ENCODE peak calls at places on chromosomes 1 and 21, in five cellular contexts. One of them, this sample, is unnamed.

GRCh38 chr1:180230791-180231505 is 884 bp downstream of the LHX4 start:
- DNase-seq in cardiac muscle cell: peak; percentile 65
- DNase-seq in GM06990: peak; percentile 56
- DNase-seq in stomach: no peak
- DNase-seq in lower leg skin: no peak
- DNase-seq in this sample: no peak

GRCh38 chr1:14539953-14540563 is 58.4 kb upstream of the KAZN start:
- DNase-seq in GM06990: peak; percentile 49
- DNase-seq in cardiac muscle cell: no peak
- DNase-seq in lower leg skin: no peak
- DNase-seq in stomach: no peak
- DNase-seq in this sample: no peak

GRCh38 chr21:17777321-17777720 is 41.8 kb downstream of the C21orf91 start:
- DNase-seq in lower leg skin: no peak
- DNase-seq in GM06990: no peak
- DNase-seq in cardiac muscle cell: no peak
- DNase-seq in stomach: no peak
- DNase-seq in this sample: no peak

GRCh38 chr1:35931424-35932157 is 686 bp downstream of the AGO3 start:
- DNase-seq in cardiac muscle cell: peak; percentile 45
- DNase-seq in stomach: peak; percentile 40
- DNase-seq in lower leg skin: peak; percentile 20
- DNase-seq in GM06990: no peak
- DNase-seq in this sample: no peak

GRCh38 chr1:225544283-225544682 is 108.6 kb downstream of the ENAH start:
- DNase-seq in GM06990: no peak
- DNase-seq in cardiac muscle cell: no peak
- DNase-seq in stomach: no peak
- DNase-seq in lower leg skin: no peak
- DNase-seq in this sample: no peak

GRCh38 chr1:230427477-230427876 is 1.3 kb upstream of the PGBD5 start:
- DNase-seq in stomach: no peak
- DNase-seq in lower leg skin: no peak
- DNase-seq in GM06990: no peak
- DNase-seq in cardiac muscle cell: no peak
- DNase-seq in this sample: no peak

GRCh38 chr1:154553056-154553822 is 5.2 kb downstream of the UBE2Q1 start:
- DNase-seq in stomach: no peak
- DNase-seq in lower leg skin: no peak
- DNase-seq in cardiac muscle cell: no peak
- DNase-seq in GM06990: no peak
- DNase-seq in this sample: no peak

GRCh38 chr1:162639718-162640117 is 7.5 kb downstream of the DDR2 start:
- DNase-seq in GM06990: no peak
- DNase-seq in cardiac muscle cell: no peak
- DNase-seq in stomach: no peak
- DNase-seq in lower leg skin: no peak
- DNase-seq in this sample: peak; percentile 14

GRCh38 chr1:67691712-67692111 is 6.7 kb downstream of the GADD45A start:
- DNase-seq in lower leg skin: no peak
- DNase-seq in stomach: no peak
- DNase-seq in cardiac muscle cell: no peak
- DNase-seq in GM06990: no peak
- DNase-seq in this sample: no peak

GRCh38 chr1:30777906-30778155 is 20.3 kb upstream of the LAPTM5 start:
- DNase-seq in lower leg skin: no peak
- DNase-seq in GM06990: no peak
- DNase-seq in stomach: no peak
- DNase-seq in cardiac muscle cell: no peak
- DNase-seq in this sample: no peak

GRCh38 chr1:53591924-53592323 is 132.7 kb downstream of the DMRTB1 start:
- DNase-seq in stomach: no peak
- DNase-seq in GM06990: no peak
- DNase-seq in lower leg skin: no peak
- DNase-seq in cardiac muscle cell: no peak
- DNase-seq in this sample: no peak

GRCh38 chr1:210586785-210587184 is 258.1 kb downstream of the HHAT start:
- DNase-seq in stomach: no peak
- DNase-seq in lower leg skin: no peak
- DNase-seq in cardiac muscle cell: no peak
- DNase-seq in GM06990: no peak
- DNase-seq in this sample: no peak

GRCh38 chr1:248243204-248243603 is 12.0 kb downstream of the OR2M4 start:
- DNase-seq in cardiac muscle cell: no peak
- DNase-seq in GM06990: peak; percentile 30
- DNase-seq in lower leg skin: no peak
- DNase-seq in stomach: no peak
- DNase-seq in this sample: peak; percentile 46

GRCh38 chr1:202274611-202275010 is 67.1 kb downstream of the UBE2T start:
- DNase-seq in lower leg skin: no peak
- DNase-seq in GM06990: no peak
- DNase-seq in stomach: peak; percentile 31
- DNase-seq in cardiac muscle cell: no peak
- DNase-seq in this sample: peak; percentile 67

GRCh38 chr21:31284797-31285397 is 59.2 kb downstream of the TIAM1 start:
- DNase-seq in GM06990: no peak
- DNase-seq in lower leg skin: no peak
- DNase-seq in cardiac muscle cell: no peak
- DNase-seq in stomach: no peak
- DNase-seq in this sample: no peak

GRCh38 chr1:15178571-15179484 is 25.3 kb downstream of the TMEM51 start:
- DNase-seq in cardiac muscle cell: no peak
- DNase-seq in lower leg skin: no peak
- DNase-seq in GM06990: no peak
- DNase-seq in stomach: no peak
- DNase-seq in this sample: no peak

GRCh38 chr21:40964691-40965090 is 117.7 kb upstream of the DSCAM start:
- DNase-seq in cardiac muscle cell: no peak
- DNase-seq in GM06990: no peak
- DNase-seq in stomach: no peak
- DNase-seq in lower leg skin: no peak
- DNase-seq in this sample: no peak

GRCh38 chr1:16386454-16387113 is 19.5 kb downstream of the SZRD1 start:
- DNase-seq in cardiac muscle cell: no peak
- DNase-seq in stomach: no peak
- DNase-seq in GM06990: no peak
- DNase-seq in lower leg skin: no peak
- DNase-seq in this sample: no peak

GRCh38 chr1:54314691-54315455 is 91.3 kb downstream of the SSBP3 start:
- DNase-seq in stomach: peak; percentile 65
- DNase-seq in cardiac muscle cell: no peak
- DNase-seq in lower leg skin: no peak
- DNase-seq in GM06990: no peak
- DNase-seq in this sample: no peak

GRCh38 chr21:44710294-44710665 is 1.1 kb downstream of the TSPEAR start:
- DNase-seq in GM06990: no peak
- DNase-seq in cardiac muscle cell: no peak
- DNase-seq in lower leg skin: no peak
- DNase-seq in stomach: no peak
- DNase-seq in this sample: no peak

GRCh38 chr1:61951731-61952585 is 209.7 kb downstream of the PATJ start:
- DNase-seq in stomach: no peak
- DNase-seq in lower leg skin: no peak
- DNase-seq in GM06990: no peak
- DNase-seq in cardiac muscle cell: peak; percentile 13
- DNase-seq in this sample: no peak

GRCh38 chr1:24769656-24770651 is 24.7 kb downstream of the CLIC4 start:
- DNase-seq in lower leg skin: no peak
- DNase-seq in cardiac muscle cell: peak; percentile 42
- DNase-seq in GM06990: peak; percentile 62
- DNase-seq in stomach: no peak
- DNase-seq in this sample: peak; percentile 54

DNA sequence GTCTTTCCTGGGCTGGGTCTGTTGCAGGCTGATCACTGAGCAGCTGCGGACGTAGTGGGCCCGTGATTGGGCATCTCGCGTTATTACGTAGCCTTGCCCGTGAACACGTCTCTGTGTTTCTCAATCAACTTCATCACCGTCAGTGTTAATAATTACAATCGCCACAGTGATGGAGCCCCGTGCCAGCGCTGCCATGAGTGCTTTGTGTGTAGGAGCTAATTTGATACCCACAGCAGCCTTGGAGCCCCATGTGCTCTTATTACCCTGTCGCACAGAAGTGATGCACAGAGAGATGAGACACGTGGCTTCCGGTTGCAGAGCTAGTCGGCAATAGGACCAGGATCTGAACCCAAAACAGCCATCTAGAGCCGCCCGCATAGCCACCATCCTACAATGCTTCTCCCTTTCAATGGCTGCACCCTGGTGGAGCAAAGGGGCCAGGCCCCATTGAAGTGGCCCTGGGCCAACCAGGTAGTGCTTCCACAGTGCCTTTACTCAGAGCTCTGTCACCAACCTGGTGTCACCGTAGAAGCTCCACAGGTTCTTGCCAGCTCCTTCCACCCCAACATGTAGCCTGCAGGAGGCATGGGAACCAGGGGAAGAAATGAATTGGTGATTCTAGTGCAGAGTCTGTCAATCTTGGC is 398.5 kb upstream of the VAMP3 start:
- DNase-seq in lower leg skin: no peak
- DNase-seq in GM06990: no peak
- DNase-seq in stomach: no peak
- DNase-seq in cardiac muscle cell: no peak
- DNase-seq in this sample: no peak
- TF ChIP-seq CTCF in lower leg skin: no peak
- TF ChIP-seq CTCF in GM06990: no peak
- TF ChIP-seq CTCF in stomach: no peak
- TF ChIP-seq CTCF in cardiac muscle cell: no peak
- TF ChIP-seq CTCF in this sample: no peak

DNA sequence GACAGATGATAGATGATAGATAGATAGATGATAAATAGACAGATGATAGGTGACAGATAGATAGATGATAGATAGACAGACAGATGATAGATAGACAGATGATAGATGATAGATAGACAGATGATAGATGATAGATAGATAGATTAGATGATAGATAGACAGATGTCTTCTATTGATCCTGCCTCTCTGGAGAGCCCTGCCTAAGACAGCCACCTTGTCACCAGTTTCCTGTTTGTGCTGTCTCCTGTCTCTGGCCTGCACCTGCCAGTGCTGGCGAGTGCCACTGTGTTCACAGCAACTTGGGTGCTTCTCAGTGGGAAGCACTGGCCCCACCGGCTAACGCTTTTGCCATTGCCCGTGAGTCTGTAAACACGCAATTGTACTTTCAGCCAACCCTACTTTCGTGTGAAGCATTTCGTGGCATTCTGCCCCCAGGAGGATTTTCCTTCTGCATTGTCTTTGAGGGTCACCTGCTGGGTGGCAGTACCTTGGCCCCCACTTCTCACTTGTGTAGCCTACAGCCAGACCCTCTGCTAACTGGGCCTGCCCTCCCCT is 23.5 kb upstream of the PDE9A start:
- DNase-seq in cardiac muscle cell: no peak
- DNase-seq in stomach: no peak
- DNase-seq in lower leg skin: no peak
- DNase-seq in GM06990: no peak
- DNase-seq in this sample: no peak
- TF ChIP-seq CTCF in cardiac muscle cell: no peak
- TF ChIP-seq CTCF in stomach: no peak
- TF ChIP-seq CTCF in lower leg skin: no peak
- TF ChIP-seq CTCF in GM06990: no peak
- TF ChIP-seq CTCF in this sample: no peak

GRCh38 chr1:186987769-186988168 is 159.0 kb downstream of the PLA2G4A start:
- DNase-seq in stomach: no peak
- DNase-seq in GM06990: no peak
- DNase-seq in cardiac muscle cell: no peak
- DNase-seq in lower leg skin: no peak
- DNase-seq in this sample: no peak
- TF ChIP-seq CTCF in stomach: no peak
- TF ChIP-seq CTCF in GM06990: no peak
- TF ChIP-seq CTCF in cardiac muscle cell: peak; percentile 18
- TF ChIP-seq CTCF in lower leg skin: no peak
- TF ChIP-seq CTCF in this sample: no peak

GRCh38 chr1:86753700-86754099 is 49.3 kb downstream of the SH3GLB1 start:
- DNase-seq in cardiac muscle cell: peak; percentile 32
- DNase-seq in lower leg skin: no peak
- DNase-seq in GM06990: no peak
- DNase-seq in stomach: no peak
- DNase-seq in this sample: no peak
- TF ChIP-seq CTCF in cardiac muscle cell: no peak
- TF ChIP-seq CTCF in lower leg skin: no peak
- TF ChIP-seq CTCF in GM06990: peak; percentile 22
- TF ChIP-seq CTCF in stomach: no peak
- TF ChIP-seq CTCF in this sample: no peak

GRCh38 chr1:21468597-21468996 is 28.7 kb downstream of the NBPF3 start:
- DNase-seq in stomach: peak; percentile 33
- DNase-seq in lower leg skin: no peak
- DNase-seq in cardiac muscle cell: peak; percentile 23
- DNase-seq in GM06990: no peak
- DNase-seq in this sample: peak; percentile 20
- TF ChIP-seq CTCF in stomach: peak; percentile 17
- TF ChIP-seq CTCF in lower leg skin: no peak
- TF ChIP-seq CTCF in cardiac muscle cell: peak; percentile 57
- TF ChIP-seq CTCF in GM06990: peak; percentile 32
- TF ChIP-seq CTCF in this sample: peak; percentile 27

DNA sequence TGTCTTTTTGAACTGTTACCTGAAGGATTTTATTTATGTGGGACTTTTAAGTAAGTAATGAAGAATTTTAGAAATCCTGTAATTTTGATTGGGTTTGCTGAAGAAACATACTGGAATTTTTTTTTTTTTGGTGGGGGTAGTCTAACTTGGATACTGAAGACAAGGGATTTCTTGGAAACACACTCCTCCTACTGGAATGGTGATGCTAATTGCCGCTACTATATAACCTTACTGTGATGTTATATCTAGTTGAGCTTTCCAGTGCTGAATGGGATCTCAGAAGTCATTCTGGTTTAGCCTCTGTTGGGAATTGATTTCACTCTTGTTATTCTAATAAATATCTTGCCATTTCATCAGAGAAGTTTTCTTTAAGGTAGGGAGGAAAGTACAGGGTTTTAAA is 8.4 kb downstream of the PPP2R5A start:
- DNase-seq in lower leg skin: no peak
- DNase-seq in cardiac muscle cell: peak; percentile 11
- DNase-seq in stomach: no peak
- DNase-seq in GM06990: no peak
- DNase-seq in this sample: no peak
- TF ChIP-seq CTCF in lower leg skin: no peak
- TF ChIP-seq CTCF in cardiac muscle cell: peak; percentile 21
- TF ChIP-seq CTCF in stomach: no peak
- TF ChIP-seq CTCF in GM06990: no peak
- TF ChIP-seq CTCF in this sample: no peak

This sample was measured in GM13976.